ENCODE peak calls at places on chromosomes 3 and 15, in nine cellular contexts. One of them, this sample, is unnamed.
A peak's percentile ranks its signal among the peaks of the same experiment; 100 is the strongest.

GRCh38 chr3:150905339-150905738 is at the start of gene MINDY4B:
- DNase-seq in fibroblast of lung: no peak
- DNase-seq in NT2/D1: no peak
- DNase-seq in bronchial epithelial cell: no peak
- DNase-seq in body of pancreas: no peak
- DNase-seq in Daoy: no peak
- DNase-seq in endothelial cell: no peak
- DNase-seq in left ventricle myocardium superior: no peak
- DNase-seq in transverse colon: no peak
- DNase-seq in this sample: no peak

GRCh38 chr3:132008841-132009638 is 25.8 kb downstream of the CPNE4 start:
- DNase-seq in Daoy: no peak
- DNase-seq in endothelial cell: no peak
- DNase-seq in fibroblast of lung: no peak
- DNase-seq in left ventricle myocardium superior: no peak
- DNase-seq in NT2/D1: no peak
- DNase-seq in body of pancreas: no peak
- DNase-seq in bronchial epithelial cell: no peak
- DNase-seq in transverse colon: no peak
- DNase-seq in this sample: no peak

GRCh38 chr3:101574388-101575156 is 592 bp downstream of the PCNP start:
- DNase-seq in NT2/D1: peak; percentile 11
- DNase-seq in body of pancreas: peak; percentile 66
- DNase-seq in fibroblast of lung: peak; percentile 61
- DNase-seq in bronchial epithelial cell: peak; percentile 54
- DNase-seq in Daoy: peak; percentile 63
- DNase-seq in transverse colon: peak; percentile 44
- DNase-seq in left ventricle myocardium superior: peak; percentile 58
- DNase-seq in endothelial cell: peak; percentile 35
- DNase-seq in this sample: peak; percentile 65

GRCh38 chr3:40317061-40317676 is 7.7 kb downstream of the EIF1B start:
- DNase-seq in left ventricle myocardium superior: no peak
- DNase-seq in fibroblast of lung: peak; percentile 81
- DNase-seq in Daoy: peak; percentile 41
- DNase-seq in body of pancreas: peak; percentile 50
- DNase-seq in endothelial cell: peak; percentile 34
- DNase-seq in transverse colon: peak; percentile 27
- DNase-seq in NT2/D1: peak; percentile 42
- DNase-seq in bronchial epithelial cell: peak; percentile 62
- DNase-seq in this sample: no peak

GRCh38 chr15:79682851-79683288 is 213.9 kb downstream of the MTHFS start:
- DNase-seq in NT2/D1: no peak
- DNase-seq in endothelial cell: no peak
- DNase-seq in bronchial epithelial cell: peak; percentile 63
- DNase-seq in Daoy: no peak
- DNase-seq in body of pancreas: no peak
- DNase-seq in transverse colon: no peak
- DNase-seq in fibroblast of lung: peak; percentile 44
- DNase-seq in left ventricle myocardium superior: no peak
- DNase-seq in this sample: no peak

GRCh38 chr3:142987707-142988106 is 13.7 kb upstream of the U2SURP start:
- DNase-seq in body of pancreas: no peak
- DNase-seq in endothelial cell: no peak
- DNase-seq in Daoy: peak; percentile 68
- DNase-seq in fibroblast of lung: no peak
- DNase-seq in transverse colon: no peak
- DNase-seq in left ventricle myocardium superior: peak; percentile 54
- DNase-seq in NT2/D1: no peak
- DNase-seq in bronchial epithelial cell: no peak
- DNase-seq in this sample: no peak

GRCh38 chr3:67461667-67462142 is 192.7 kb downstream of the SUCLG2 start:
- DNase-seq in Daoy: peak; percentile 37
- DNase-seq in body of pancreas: peak; percentile 11
- DNase-seq in NT2/D1: no peak
- DNase-seq in left ventricle myocardium superior: no peak
- DNase-seq in endothelial cell: no peak
- DNase-seq in transverse colon: no peak
- DNase-seq in bronchial epithelial cell: peak; percentile 5
- DNase-seq in fibroblast of lung: peak; percentile 75
- DNase-seq in this sample: no peak

GRCh38 chr3:187695434-187695833 is 6.9 kb downstream of the RTP2 start:
- DNase-seq in transverse colon: no peak
- DNase-seq in endothelial cell: no peak
- DNase-seq in Daoy: no peak
- DNase-seq in bronchial epithelial cell: no peak
- DNase-seq in fibroblast of lung: peak; percentile 33
- DNase-seq in body of pancreas: no peak
- DNase-seq in left ventricle myocardium superior: peak; percentile 35
- DNase-seq in NT2/D1: no peak
- DNase-seq in this sample: no peak

GRCh38 chr15:77419050-77419835 is 661 bp downstream of the PEAK1 start:
- DNase-seq in fibroblast of lung: peak; percentile 6
- DNase-seq in NT2/D1: no peak
- DNase-seq in transverse colon: peak; percentile 39
- DNase-seq in endothelial cell: peak; percentile 35
- DNase-seq in body of pancreas: peak; percentile 31
- DNase-seq in Daoy: peak; percentile 36
- DNase-seq in left ventricle myocardium superior: peak; percentile 71
- DNase-seq in bronchial epithelial cell: no peak
- DNase-seq in this sample: peak; percentile 61

GRCh38 chr3:127654374-127654773 is 18.4 kb upstream of the ABTB1 start:
- DNase-seq in bronchial epithelial cell: peak; percentile 38
- DNase-seq in NT2/D1: no peak
- DNase-seq in body of pancreas: no peak
- DNase-seq in transverse colon: no peak
- DNase-seq in endothelial cell: no peak
- DNase-seq in left ventricle myocardium superior: no peak
- DNase-seq in fibroblast of lung: no peak
- DNase-seq in Daoy: no peak
- DNase-seq in this sample: peak; percentile 14

GRCh38 chr3:22245122-22245521 is 494.1 kb upstream of the ZNF385D start:
- DNase-seq in left ventricle myocardium superior: peak; percentile 36
- DNase-seq in transverse colon: no peak
- DNase-seq in fibroblast of lung: peak; percentile 93
- DNase-seq in body of pancreas: no peak
- DNase-seq in Daoy: no peak
- DNase-seq in NT2/D1: no peak
- DNase-seq in endothelial cell: no peak
- DNase-seq in bronchial epithelial cell: peak; percentile 57
- DNase-seq in this sample: no peak

GRCh38 chr15:29268706-29269484 is 727 bp downstream of the NSMCE3 start:
- DNase-seq in fibroblast of lung: peak; percentile 37
- DNase-seq in endothelial cell: peak; percentile 22
- DNase-seq in body of pancreas: peak; percentile 24
- DNase-seq in bronchial epithelial cell: peak; percentile 26
- DNase-seq in left ventricle myocardium superior: peak; percentile 41
- DNase-seq in transverse colon: peak; percentile 47
- DNase-seq in NT2/D1: peak; percentile 5
- DNase-seq in Daoy: peak; percentile 33
- DNase-seq in this sample: no peak

GRCh38 chr15:101620645-101621044 is 31.5 kb downstream of the TM2D3 start:
- DNase-seq in NT2/D1: no peak
- DNase-seq in fibroblast of lung: no peak
- DNase-seq in bronchial epithelial cell: no peak
- DNase-seq in left ventricle myocardium superior: no peak
- DNase-seq in endothelial cell: no peak
- DNase-seq in Daoy: no peak
- DNase-seq in body of pancreas: no peak
- DNase-seq in transverse colon: no peak
- DNase-seq in this sample: no peak

GRCh38 chr3:54213910-54214309 is 91.6 kb downstream of the CACNA2D3 start:
- DNase-seq in bronchial epithelial cell: peak; percentile 35
- DNase-seq in body of pancreas: no peak
- DNase-seq in NT2/D1: no peak
- DNase-seq in transverse colon: no peak
- DNase-seq in fibroblast of lung: no peak
- DNase-seq in Daoy: peak; percentile 22
- DNase-seq in left ventricle myocardium superior: no peak
- DNase-seq in endothelial cell: no peak
- DNase-seq in this sample: no peak

GRCh38 chr3:195763248-195763830 is 42.6 kb downstream of the MUC20 start:
- DNase-seq in bronchial epithelial cell: no peak
- DNase-seq in Daoy: no peak
- DNase-seq in NT2/D1: no peak
- DNase-seq in transverse colon: no peak
- DNase-seq in left ventricle myocardium superior: no peak
- DNase-seq in fibroblast of lung: no peak
- DNase-seq in body of pancreas: no peak
- DNase-seq in endothelial cell: no peak
- DNase-seq in this sample: no peak

GRCh38 chr3:126098391-126098858 is 14.5 kb upstream of the SLC41A3 start:
- DNase-seq in NT2/D1: no peak
- DNase-seq in body of pancreas: no peak
- DNase-seq in Daoy: peak; percentile 43
- DNase-seq in endothelial cell: no peak
- DNase-seq in bronchial epithelial cell: no peak
- DNase-seq in left ventricle myocardium superior: no peak
- DNase-seq in transverse colon: no peak
- DNase-seq in fibroblast of lung: no peak
- DNase-seq in this sample: no peak

GRCh38 chr3:39156421-39156820 is 3.0 kb upstream of the CSRNP1 start:
- DNase-seq in body of pancreas: no peak
- DNase-seq in NT2/D1: no peak
- DNase-seq in Daoy: no peak
- DNase-seq in bronchial epithelial cell: no peak
- DNase-seq in transverse colon: no peak
- DNase-seq in endothelial cell: no peak
- DNase-seq in fibroblast of lung: peak; percentile 30
- DNase-seq in left ventricle myocardium superior: no peak
- DNase-seq in this sample: no peak

GRCh38 chr15:62071711-62072308 is 5.0 kb downstream of the C2CD4A start:
- DNase-seq in endothelial cell: no peak
- DNase-seq in body of pancreas: no peak
- DNase-seq in NT2/D1: no peak
- DNase-seq in bronchial epithelial cell: peak; percentile 50
- DNase-seq in Daoy: peak; percentile 6
- DNase-seq in left ventricle myocardium superior: no peak
- DNase-seq in transverse colon: no peak
- DNase-seq in fibroblast of lung: peak; percentile 73
- DNase-seq in this sample: no peak

GRCh38 chr15:60840306-60840702 is 361.4 kb upstream of the ICE2 start:
- DNase-seq in Daoy: peak; percentile 11
- DNase-seq in transverse colon: no peak
- DNase-seq in NT2/D1: no peak
- DNase-seq in bronchial epithelial cell: no peak
- DNase-seq in body of pancreas: no peak
- DNase-seq in endothelial cell: peak; percentile 8
- DNase-seq in left ventricle myocardium superior: no peak
- DNase-seq in fibroblast of lung: no peak
- DNase-seq in this sample: no peak

GRCh38 chr3:186772886-186773417 is 10.4 kb upstream of the EIF4A2 start:
- DNase-seq in endothelial cell: no peak
- DNase-seq in NT2/D1: no peak
- DNase-seq in transverse colon: peak; percentile 79
- DNase-seq in left ventricle myocardium superior: peak; percentile 78
- DNase-seq in body of pancreas: peak; percentile 45
- DNase-seq in fibroblast of lung: no peak
- DNase-seq in Daoy: peak; percentile 27
- DNase-seq in bronchial epithelial cell: no peak
- DNase-seq in this sample: peak; percentile 71

GRCh38 chr3:113234688-113235260 is 23.4 kb downstream of the BOC start:
- DNase-seq in body of pancreas: no peak
- DNase-seq in left ventricle myocardium superior: no peak
- DNase-seq in transverse colon: no peak
- DNase-seq in fibroblast of lung: no peak
- DNase-seq in NT2/D1: no peak
- DNase-seq in Daoy: peak; percentile 62
- DNase-seq in bronchial epithelial cell: no peak
- DNase-seq in endothelial cell: no peak
- DNase-seq in this sample: no peak

GRCh38 chr3:171306631-171307030 is 153.6 kb downstream of the TNIK start:
- DNase-seq in body of pancreas: peak; percentile 40
- DNase-seq in transverse colon: peak; percentile 56
- DNase-seq in endothelial cell: no peak
- DNase-seq in bronchial epithelial cell: peak; percentile 13
- DNase-seq in Daoy: peak; percentile 97
- DNase-seq in left ventricle myocardium superior: peak; percentile 76
- DNase-seq in fibroblast of lung: peak; percentile 98
- DNase-seq in NT2/D1: no peak
- DNase-seq in this sample: no peak

GRCh38 chr15:45645026-45645980 is 10.5 kb downstream of the SQOR start:
- DNase-seq in bronchial epithelial cell: peak; percentile 92
- DNase-seq in NT2/D1: no peak
- DNase-seq in left ventricle myocardium superior: no peak
- DNase-seq in Daoy: peak; percentile 40
- DNase-seq in body of pancreas: no peak
- DNase-seq in transverse colon: peak; percentile 59
- DNase-seq in endothelial cell: no peak
- DNase-seq in fibroblast of lung: peak; percentile 58
- DNase-seq in this sample: no peak

GRCh38 chr15:26773917-26774316 is 1.1 kb upstream of the GABRB3 start:
- DNase-seq in bronchial epithelial cell: no peak
- DNase-seq in NT2/D1: no peak
- DNase-seq in Daoy: peak; percentile 8
- DNase-seq in transverse colon: no peak
- DNase-seq in left ventricle myocardium superior: no peak
- DNase-seq in endothelial cell: peak; percentile 16
- DNase-seq in fibroblast of lung: no peak
- DNase-seq in body of pancreas: no peak
- DNase-seq in this sample: no peak

GRCh38 chr3:120560304-120561250 is 35.6 kb upstream of the NDUFB4 start:
- DNase-seq in Daoy: no peak
- DNase-seq in left ventricle myocardium superior: no peak
- DNase-seq in bronchial epithelial cell: no peak
- DNase-seq in NT2/D1: no peak
- DNase-seq in transverse colon: no peak
- DNase-seq in fibroblast of lung: no peak
- DNase-seq in endothelial cell: peak; percentile 47
- DNase-seq in body of pancreas: no peak
- DNase-seq in this sample: no peak

GRCh38 chr3:194941956-194942483 is 256.3 kb downstream of the FAM43A start:
- DNase-seq in NT2/D1: no peak
- DNase-seq in transverse colon: peak; percentile 22
- DNase-seq in bronchial epithelial cell: no peak
- DNase-seq in fibroblast of lung: no peak
- DNase-seq in Daoy: no peak
- DNase-seq in body of pancreas: no peak
- DNase-seq in left ventricle myocardium superior: no peak
- DNase-seq in endothelial cell: no peak
- DNase-seq in this sample: no peak

GRCh38 chr3:56291244-56291680 is 177.0 kb downstream of the ERC2 start:
- DNase-seq in NT2/D1: no peak
- DNase-seq in body of pancreas: no peak
- DNase-seq in bronchial epithelial cell: no peak
- DNase-seq in fibroblast of lung: no peak
- DNase-seq in Daoy: peak; percentile 91
- DNase-seq in endothelial cell: no peak
- DNase-seq in transverse colon: no peak
- DNase-seq in left ventricle myocardium superior: no peak
- DNase-seq in this sample: no peak

GRCh38 chr15:42716626-42717025 is 20.3 kb downstream of the CDAN1 start:
- DNase-seq in bronchial epithelial cell: no peak
- DNase-seq in Daoy: no peak
- DNase-seq in endothelial cell: no peak
- DNase-seq in transverse colon: no peak
- DNase-seq in left ventricle myocardium superior: no peak
- DNase-seq in body of pancreas: no peak
- DNase-seq in fibroblast of lung: no peak
- DNase-seq in NT2/D1: no peak
- DNase-seq in this sample: no peak

GRCh38 chr3:32780735-32781210 is 37.0 kb upstream of the TRIM71 start:
- DNase-seq in left ventricle myocardium superior: peak; percentile 55
- DNase-seq in NT2/D1: peak; percentile 99
- DNase-seq in body of pancreas: peak; percentile 34
- DNase-seq in fibroblast of lung: peak; percentile 43
- DNase-seq in endothelial cell: peak; percentile 76
- DNase-seq in bronchial epithelial cell: peak; percentile 20
- DNase-seq in transverse colon: peak; percentile 41
- DNase-seq in Daoy: peak; percentile 59
- DNase-seq in this sample: peak; percentile 44

GRCh38 chr15:66876423-66876730 is 174.3 kb downstream of the SMAD6 start:
- DNase-seq in body of pancreas: no peak
- DNase-seq in transverse colon: no peak
- DNase-seq in Daoy: no peak
- DNase-seq in endothelial cell: no peak
- DNase-seq in bronchial epithelial cell: no peak
- DNase-seq in NT2/D1: no peak
- DNase-seq in fibroblast of lung: no peak
- DNase-seq in left ventricle myocardium superior: no peak
- DNase-seq in this sample: no peak

GRCh38 chr3:10002951-10003350 is 16.3 kb upstream of the EMC3 start:
- DNase-seq in left ventricle myocardium superior: no peak
- DNase-seq in body of pancreas: no peak
- DNase-seq in fibroblast of lung: no peak
- DNase-seq in transverse colon: no peak
- DNase-seq in bronchial epithelial cell: no peak
- DNase-seq in NT2/D1: no peak
- DNase-seq in Daoy: no peak
- DNase-seq in endothelial cell: no peak
- DNase-seq in this sample: no peak